ENCODE peak calls at places on chromosomes 1 and 21, in five cellular contexts. Q is NCI-H1105; J is naive B cell; O is GM20000; Z is stimulated activated CD4-positive, alpha-beta T cell treated with anti-CD3 and anti-CD28 coated beads, Interleukin-15, amount 100 ng/mL, for 1 hour. S is an unnamed sample.

GRCh38 chr21:39525129-39525528 is 73.4 kb downstream of the SH3BGR start:
- DNase-seq in Q (no peak), J (no peak), O (no peak), Z (no peak), S (no peak)

GRCh38 chr1:24745711-24746582 is 700 bp downstream of the CLIC4 start:
- DNase-seq in Q (no peak), J (peak), O (peak), Z (peak), S (peak)

GRCh38 chr1:181704556-181704955 is 221.2 kb downstream of the CACNA1E start:
- DNase-seq in Q (no peak), J (no peak), O (no peak), Z (no peak), S (no peak)

GRCh38 chr1:170510163-170510562 is 21.8 kb upstream of the GORAB start:
- DNase-seq in Q (no peak), J (no peak), O (no peak), Z (no peak), S (no peak)

GRCh38 chr21:44428281-44428942 is 26.9 kb upstream of the LRRC3 start:
- DNase-seq in Q (no peak), J (peak), O (no peak), Z (no peak), S (peak)

GRCh38 chr1:189103956-189104355 is 1373.7 kb downstream of the BRINP3 start:
- DNase-seq in Q (no peak), J (no peak), O (no peak), Z (no peak), S (no peak)

GRCh38 chr1:173410133-173410793 is 66.9 kb upstream of the PRDX6 start:
- DNase-seq in Q (no peak), J (no peak), O (no peak), Z (no peak), S (no peak)

GRCh38 chr1:96842215-96842614 is 120.6 kb downstream of the PTBP2 start:
- DNase-seq in Q (no peak), J (no peak), O (no peak), Z (no peak), S (no peak)

GRCh38 chr1:23444104-23444533 is 19.6 kb upstream of the TCEA3 start:
- DNase-seq in Q (no peak), J (no peak), O (no peak), Z (no peak), S (no peak)

GRCh38 chr21:31370893-31371652 is 27.0 kb upstream of the TIAM1 start:
- DNase-seq in Q (no peak), J (no peak), O (no peak), Z (no peak), S (no peak)

GRCh38 chr1:79496129-79496528 is 489.6 kb upstream of the ADGRL4 start:
- DNase-seq in Q (no peak), J (no peak), O (no peak), Z (no peak), S (no peak)

GRCh38 chr1:1550591-1551432 is 10.4 kb upstream of the TMEM240 start:
- DNase-seq in Q (no peak), J (no peak), O (no peak), Z (no peak), S (no peak)

GRCh38 chr1:32060914-32061313 is 11.8 kb upstream of the TMEM39B start:
- DNase-seq in Q (no peak), J (no peak), O (no peak), Z (no peak), S (peak)

GRCh38 chr21:25384782-25385181 is 222.5 kb downstream of the MRPL39 start:
- DNase-seq in Q (no peak), J (no peak), O (no peak), Z (no peak), S (no peak)

GRCh38 chr21:38667466-38667865 is 138.3 kb upstream of the ETS2 start:
- DNase-seq in Q (no peak), J (no peak), O (no peak), Z (no peak), S (no peak)

GRCh38 chr1:25907473-25908058 is 1.3 kb upstream of the STMN1 start:
- DNase-seq in Q (no peak), J (no peak), O (no peak), Z (no peak), S (no peak)

GRCh38 chr1:62294211-62294610 is 25.0 kb downstream of the KANK4 start:
- DNase-seq in Q (no peak), J (no peak), O (no peak), Z (no peak), S (no peak)

GRCh38 chr1:16164821-16165364 is 9.0 kb upstream of the EPHA2 start:
- DNase-seq in Q (peak), J (no peak), O (no peak), Z (no peak), S (no peak)

GRCh38 chr1:228081578-228082259 is 789 bp upstream of the ARF1 start:
- DNase-seq in Q (no peak), J (no peak), O (no peak), Z (no peak), S (peak)

GRCh38 chr1:186658999-186659398 is 21.2 kb downstream of the PTGS2 start:
- DNase-seq in Q (no peak), J (no peak), O (no peak), Z (no peak), S (no peak)

GRCh38 chr1:19445417-19446342 is 39.7 kb downstream of the CAPZB start:
- DNase-seq in Q (no peak), J (peak), O (no peak), Z (no peak), S (peak)

GRCh38 chr1:197327776-197328364 is 59.8 kb downstream of the CRB1 start:
- DNase-seq in Q (no peak), J (no peak), O (no peak), Z (no peak), S (no peak)

GRCh38 chr21:42601656-42602055 is 51.8 kb upstream of the PDE9A start:
- DNase-seq in Q (peak), J (no peak), O (no peak), Z (no peak), S (no peak)

GRCh38 chr1:162168261-162168660 is 98.8 kb downstream of the NOS1AP start:
- DNase-seq in Q (no peak), J (no peak), O (no peak), Z (no peak), S (no peak)

S was measured in iPS-NIHi11.